ENCODE peak calls at places on chromosomes 16 and 17, in seven cellular contexts. K, I, P, L, Z, B and O are unnamed samples.

GRCh38 chr17:1008008-1008761 is 11.3 kb downstream of the TIMM22 start:
- DNase-seq in B (no peak), K (no peak), Z (no peak), I (no peak), L (no peak), P (no peak), O (no peak)

GRCh38 chr16:15876503-15876902 is 11.9 kb downstream of the CEP20 start:
- DNase-seq in L (no peak), Z (no peak), K (no peak), I (no peak), P (no peak), B (no peak), O (no peak)

GRCh38 chr17:74457146-74457819 is 9.2 kb upstream of the CD300A start:
- DNase-seq in Z (peak; percentile 68), K (peak; percentile 79), P (peak; percentile 72), I (no peak), L (peak; percentile 96), B (peak; percentile 59), O (peak; percentile 73)

GRCh38 chr17:58305626-58306025 is 23.0 kb downstream of the TSPOAP1 start:
- DNase-seq in B (no peak), K (no peak), Z (no peak), P (no peak), L (peak; percentile 74), I (no peak), O (no peak)

GRCh38 chr16:31452631-31453106 is 6.6 kb upstream of the ARMC5 start:
- DNase-seq in L (peak; percentile 75), B (no peak), K (peak; percentile 2), I (peak; percentile 82), Z (peak; percentile 68), P (peak; percentile 76), O (no peak)

GRCh38 chr17:9522074-9522473 is 53.5 kb downstream of the STX8 start:
- DNase-seq in I (no peak), B (no peak), Z (peak; percentile 34), P (peak; percentile 60), K (no peak), L (no peak), O (peak; percentile 37)

GRCh38 chr16:10385725-10386516 is at the start of gene ATF7IP2:
- DNase-seq in I (no peak), P (peak; percentile 96), L (peak; percentile 89), K (peak; percentile 90), Z (peak; percentile 94), B (peak; percentile 91), O (peak; percentile 88)

GRCh38 chr16:51556694-51557327 is 405.7 kb upstream of the SALL1 start:
- DNase-seq in Z (peak; percentile 78), P (peak; percentile 92), L (no peak), K (no peak), B (no peak), I (peak; percentile 79), O (no peak)

GRCh38 chr16:17474037-17474436 is 3.3 kb upstream of the XYLT1 start:
- DNase-seq in B (no peak), K (no peak), Z (no peak), I (no peak), P (no peak), L (peak; percentile 85), O (no peak)

GRCh38 chr17:40577611-40578065 is 12.4 kb upstream of the CCR7 start:
- DNase-seq in L (peak; percentile 50), B (peak; percentile 59), K (no peak), I (no peak), Z (no peak), P (no peak), O (peak; percentile 64)

GRCh38 chr16:19071811-19072777 is 4.7 kb downstream of the COQ7 start:
- DNase-seq in K (no peak), P (peak; percentile 77), I (peak; percentile 16), Z (peak; percentile 42), B (no peak), L (peak; percentile 75), O (peak; percentile 44)

GRCh38 chr17:35977509-35977908 is 3.8 kb downstream of the CCL16 start:
- DNase-seq in I (no peak), P (no peak), Z (no peak), B (no peak), L (no peak), K (no peak), O (no peak)

GRCh38 chr17:35074711-35075707 is 11.5 kb upstream of the RFFL start:
- DNase-seq in I (no peak), B (no peak), L (no peak), Z (no peak), K (no peak), P (no peak), O (no peak)

GRCh38 chr16:4511441-4512082 is 27.0 kb downstream of the CDIP1 start:
- DNase-seq in P (peak; percentile 71), K (peak; percentile 77), I (no peak), L (no peak), B (no peak), Z (peak; percentile 41), O (no peak)

GRCh38 chr16:48047273-48047672 is 108.5 kb downstream of the ABCC12 start:
- DNase-seq in P (no peak), I (no peak), L (peak; percentile 18), K (no peak), B (no peak), Z (no peak), O (no peak)

GRCh38 chr16:48044117-48044516 is 111.7 kb downstream of the ABCC12 start:
- DNase-seq in P (no peak), Z (no peak), B (no peak), I (no peak), K (no peak), L (no peak), O (no peak)

GRCh38 chr16:48047755-48048154 is 108.0 kb downstream of the ABCC12 start:
- DNase-seq in K (no peak), Z (no peak), L (peak; percentile 18), B (no peak), P (no peak), I (no peak), O (no peak)

GRCh38 chr16:48041861-48042435 is 113.8 kb downstream of the ABCC12 start:
- DNase-seq in I (no peak), K (no peak), P (peak; percentile 24), L (no peak), B (no peak), Z (peak; percentile 22), O (no peak)
- TF ChIP-seq CTCF in I (no peak), K (no peak), P (no peak), L (no peak), B (peak; percentile 7), Z (no peak), O (no peak)

GRCh38 chr17:59859444-59860025 is 33.2 kb downstream of the TUBD1 start:
- DNase-seq in L (no peak), Z (no peak), K (no peak), P (peak; percentile 83), I (peak; percentile 33), B (no peak), O (no peak)
- TF ChIP-seq CTCF in L (no peak), Z (peak; percentile 74), K (peak; percentile 30), P (peak; percentile 90), I (peak; percentile 55), B (peak; percentile 40), O (no peak)

GRCh38 chr16:28090646-28091377 is 27.3 kb upstream of the GSG1L start:
- DNase-seq in B (no peak), I (no peak), Z (peak; percentile 53), P (no peak), L (no peak), K (peak; percentile 28), O (no peak)
- TF ChIP-seq CTCF in B (peak; percentile 32), I (peak; percentile 30), Z (no peak), P (no peak), L (no peak), K (no peak), O (no peak)

GRCh38 chr16:80317132-80318098 is 223.4 kb upstream of the DYNLRB2 start:
- DNase-seq in I (no peak), Z (no peak), L (no peak), B (no peak), P (peak; percentile 17), K (no peak), O (no peak)
- TF ChIP-seq CTCF in I (peak; percentile 36), Z (no peak), L (no peak), B (peak; percentile 33), P (no peak), K (no peak), O (no peak)

GRCh38 chr17:63436523-63437110 is 9.5 kb downstream of the CYB561 start:
- DNase-seq in B (no peak), K (no peak), Z (no peak), P (peak; percentile 71), I (no peak), L (no peak), O (no peak)

GRCh38 chr17:63433746-63434591 is 12.1 kb downstream of the CYB561 start:
- DNase-seq in I (peak; percentile 90), P (peak; percentile 70), Z (peak; percentile 57), L (peak; percentile 96), B (no peak), K (peak; percentile 69), O (no peak)

GRCh38 chr17:63437287-63438091 is 8.6 kb downstream of the CYB561 start:
- DNase-seq in K (no peak), P (no peak), I (no peak), L (no peak), B (no peak), Z (no peak), O (no peak)

GRCh38 chr17:63435681-63436522 is 10.2 kb downstream of the CYB561 start:
- DNase-seq in L (no peak), I (no peak), Z (peak; percentile 83), K (peak; percentile 68), P (no peak), B (no peak), O (peak; percentile 60)

DNA sequence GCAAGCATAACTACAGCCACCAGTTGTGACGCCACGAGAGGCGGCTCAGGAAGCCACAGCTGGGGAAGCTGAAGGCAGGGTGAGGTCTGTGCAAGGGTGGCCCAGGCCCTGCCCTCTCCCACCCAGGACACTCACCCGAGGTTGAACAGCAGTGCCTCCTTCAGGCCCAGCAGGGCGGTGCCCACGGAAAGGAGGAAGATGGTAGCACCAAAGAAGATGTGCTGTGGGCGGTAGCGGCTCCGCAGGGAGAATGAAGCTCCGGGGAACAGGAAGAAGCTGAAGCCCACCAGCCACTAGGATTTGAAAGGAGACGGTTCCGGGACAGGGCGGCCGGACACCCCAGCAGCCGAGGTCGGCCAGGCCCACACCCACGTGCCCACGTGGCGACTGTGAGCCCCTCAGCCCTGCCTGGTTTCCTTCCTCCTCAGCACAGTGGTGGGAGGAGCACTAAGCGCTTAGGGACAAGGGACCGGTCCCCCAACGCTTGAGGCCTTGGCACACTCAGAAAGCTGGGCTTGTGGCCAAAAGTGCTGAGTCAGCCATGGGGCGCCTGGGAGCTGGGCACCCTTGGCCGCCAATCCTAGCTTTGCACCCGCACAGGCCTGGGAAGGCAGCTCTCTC is 11.0 kb downstream of the CYB561 start:
- DNase-seq in Z (peak; percentile 80), I (no peak), P (peak; percentile 62), K (peak; percentile 84), L (peak; percentile 90), B (no peak), O (no peak)
- TF ChIP-seq CTCF in Z (peak; percentile 48), I (peak; percentile 22), P (peak; percentile 23), K (no peak), L (no peak), B (peak; percentile 7), O (no peak)

GRCh38 chr16:79334127-79334526 is 266.4 kb downstream of the MAF start:
- DNase-seq in I (no peak), L (peak; percentile 79), Z (no peak), B (no peak), K (no peak), P (peak; percentile 4), O (no peak)
- TF ChIP-seq CTCF in I (no peak), L (no peak), Z (no peak), B (peak; percentile 51), K (no peak), P (peak; percentile 10), O (peak; percentile 3)